ENCODE peak calls at places on chromosomes 7 and 10, in nine cellular contexts. G, L, I, S, H, C, U, F and A are unnamed samples.

GRCh38 chr10:76350583-76350982 is 919.2 kb downstream of the LRMDA start:
- DNase-seq in G (no peak), L (no peak), I (no peak), S (no peak), H (no peak), C (no peak), U (no peak), F (no peak), A (no peak)

GRCh38 chr10:120607016-120607709 is 150.1 kb downstream of the PLPP4 start:
- DNase-seq in G (peak), L (no peak), I (no peak), S (no peak), H (peak), C (no peak), U (no peak), F (peak), A (no peak)

GRCh38 chr7:95660023-95660434 is 63.7 kb upstream of the PDK4 start:
- DNase-seq in G (no peak), L (no peak), I (no peak), S (no peak), H (no peak), C (no peak), U (no peak), F (no peak), A (no peak)

GRCh38 chr7:100022621-100023020 is 7.2 kb downstream of the ZKSCAN1 start:
- DNase-seq in G (no peak), L (no peak), I (no peak), S (no peak), H (no peak), C (no peak), U (no peak), F (no peak), A (no peak)

GRCh38 chr10:23914641-23915040 is 294.3 kb upstream of the KIAA1217 start:
- DNase-seq in G (no peak), L (no peak), I (no peak), S (no peak), H (no peak), C (no peak), U (no peak), F (no peak), A (no peak)

GRCh38 chr7:138842111-138842510 is 44.1 kb upstream of the ATP6V0A4 start:
- DNase-seq in G (peak), L (peak), I (no peak), S (peak), H (peak), C (no peak), U (no peak), F (peak), A (no peak)

GRCh38 chr10:102141583-102142107 is 8.8 kb downstream of the PPRC1 start:
- DNase-seq in G (no peak), L (no peak), I (no peak), S (no peak), H (no peak), C (no peak), U (no peak), F (no peak), A (no peak)

GRCh38 chr7:116653204-116653603 is 18.8 kb upstream of the MET start:
- DNase-seq in G (peak), L (no peak), I (no peak), S (peak), H (peak), C (no peak), U (no peak), F (peak), A (no peak)

GRCh38 chr10:44557596-44558191 is 172.8 kb upstream of the CXCL12 start:
- DNase-seq in G (no peak), L (no peak), I (no peak), S (no peak), H (no peak), C (no peak), U (no peak), F (no peak), A (no peak)

GRCh38 chr7:31052504-31052840 is 364 bp downstream of the ADCYAP1R1 start:
- DNase-seq in G (no peak), L (no peak), I (no peak), S (no peak), H (no peak), C (no peak), U (no peak), F (no peak), A (no peak)

GRCh38 chr10:3780056-3780765 is 4.8 kb downstream of the KLF6 start:
- DNase-seq in G (peak), L (no peak), I (peak), S (no peak), H (no peak), C (no peak), U (no peak), F (peak), A (no peak)

GRCh38 chr7:115015619-115016018 is 93.7 kb downstream of the MDFIC start:
- DNase-seq in G (peak), L (peak), I (no peak), S (peak), H (no peak), C (no peak), U (no peak), F (peak), A (no peak)

GRCh38 chr7:1137517-1138167 is 22.4 kb downstream of the ZFAND2A start:
- DNase-seq in G (no peak), L (no peak), I (no peak), S (no peak), H (no peak), C (no peak), U (no peak), F (no peak), A (no peak)

GRCh38 chr7:93232673-93233018 is 480 bp downstream of the VPS50 start:
- DNase-seq in G (no peak), L (peak), I (no peak), S (no peak), H (no peak), C (no peak), U (no peak), F (no peak), A (no peak)

GRCh38 chr7:106737202-106737562 is 76.2 kb upstream of the CCDC71L start:
- DNase-seq in G (peak), L (no peak), I (no peak), S (no peak), H (no peak), C (no peak), U (no peak), F (peak), A (no peak)

GRCh38 chr10:34254596-34254995 is 560.5 kb downstream of the PARD3 start:
- DNase-seq in G (peak), L (peak), I (no peak), S (no peak), H (peak), C (no peak), U (no peak), F (peak), A (no peak)

GRCh38 chr10:133474833-133475734 is 21.3 kb downstream of the SCART1 start:
- DNase-seq in G (no peak), L (no peak), I (peak), S (no peak), H (no peak), C (peak), U (peak), F (no peak), A (no peak)

GRCh38 chr10:75399461-75400162 is 2.0 kb downstream of the ZNF503 start:
- DNase-seq in G (peak), L (peak), I (peak), S (no peak), H (no peak), C (no peak), U (peak), F (peak), A (no peak)

GRCh38 chr10:133187906-133188681 is 28.1 kb downstream of the KNDC1 start:
- DNase-seq in G (no peak), L (no peak), I (no peak), S (no peak), H (no peak), C (no peak), U (no peak), F (no peak), A (no peak)

GRCh38 chr7:65269150-65269856 is 104.4 kb upstream of the ZNF92 start:
- DNase-seq in G (peak), L (peak), I (no peak), S (peak), H (peak), C (no peak), U (no peak), F (peak), A (no peak)

GRCh38 chr10:60816624-60817023 is 38.3 kb downstream of the CDK1 start:
- DNase-seq in G (peak), L (peak), I (peak), S (peak), H (no peak), C (no peak), U (no peak), F (peak), A (peak)

GRCh38 chr7:97346349-97346748 is 228.9 kb downstream of the SDHAF3 start:
- DNase-seq in G (no peak), L (no peak), I (no peak), S (no peak), H (no peak), C (no peak), U (no peak), F (no peak), A (no peak)

GRCh38 chr7:145511014-145511413 is 605.6 kb upstream of the CNTNAP2 start:
- DNase-seq in G (no peak), L (no peak), I (no peak), S (no peak), H (no peak), C (no peak), U (no peak), F (no peak), A (no peak)

GRCh38 chr10:26931223-26931622 is 70.5 kb upstream of the ABI1 start:
- DNase-seq in G (no peak), L (no peak), I (no peak), S (no peak), H (no peak), C (no peak), U (no peak), F (no peak), A (no peak)
- H3K4me3 ChIP-seq in G (peak), L (no peak), I (no peak), S (peak), H (peak), C (no peak), U (peak), F (no peak), A (no peak)

GRCh38 chr10:73591578-73591902 is 398 bp upstream of the USP54 start:
- DNase-seq in G (no peak), L (no peak), I (no peak), S (no peak), H (no peak), C (no peak), U (no peak), F (no peak), A (no peak)
- H3K4me3 ChIP-seq in G (no peak), L (peak), I (peak), S (no peak), H (no peak), C (no peak), U (no peak), F (no peak), A (no peak)

GRCh38 chr7:143882611-143883078 is 19.3 kb downstream of the TCAF1 start:
- DNase-seq in G (peak), L (no peak), I (no peak), S (no peak), H (no peak), C (no peak), U (peak), F (peak), A (no peak)
- H3K4me3 ChIP-seq in G (peak), L (no peak), I (no peak), S (peak), H (peak), C (no peak), U (peak), F (peak), A (no peak)

DNA sequence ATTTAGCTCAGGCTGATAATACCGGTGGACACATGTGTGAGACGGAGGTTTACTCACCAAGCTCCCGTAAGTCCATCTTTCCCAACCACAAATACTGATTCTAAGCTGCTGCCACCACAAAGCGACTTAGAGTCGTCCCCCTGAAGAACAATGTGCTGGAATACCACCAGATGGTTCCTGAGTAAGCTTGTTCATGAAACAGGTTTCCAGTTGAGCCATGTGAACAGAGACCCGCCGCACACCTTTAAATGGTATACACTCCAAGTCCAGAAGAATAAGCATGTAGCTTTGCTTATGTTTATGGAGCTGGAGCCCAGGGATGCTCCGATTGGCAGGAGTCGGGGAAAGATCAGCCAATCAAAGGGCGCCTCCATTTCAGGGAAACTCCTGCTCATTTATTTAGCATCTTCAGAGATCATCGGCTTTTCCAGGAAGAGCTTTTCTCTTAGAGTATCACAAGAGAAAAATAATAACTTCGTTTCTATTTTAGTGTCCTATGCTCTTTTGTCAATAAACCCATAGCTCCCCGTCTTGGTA is 261.6 kb upstream of the AOAH start:
- DNase-seq in G (no peak), L (no peak), I (no peak), S (no peak), H (no peak), C (no peak), U (no peak), F (no peak), A (no peak)
- H3K4me3 ChIP-seq in G (no peak), L (no peak), I (no peak), S (no peak), H (no peak), C (no peak), U (no peak), F (no peak), A (no peak)

GRCh38 chr7:94657771-94658693 is 2.1 kb upstream of the SGCE start:
- DNase-seq in G (peak), L (peak), I (peak), S (peak), H (peak), C (peak), U (peak), F (peak), A (peak)
- H3K4me3 ChIP-seq in G (peak), L (peak), I (peak), S (peak), H (peak), C (no peak), U (peak), F (peak), A (peak)

GRCh38 chr10:18650618-18651017 is 769 bp downstream of the NSUN6 start:
- DNase-seq in G (no peak), L (no peak), I (no peak), S (no peak), H (no peak), C (no peak), U (no peak), F (no peak), A (no peak)

GRCh38 chr10:18651324-18652007 is at the start of gene NSUN6:
- DNase-seq in G (peak), L (peak), I (peak), S (peak), H (peak), C (peak), U (peak), F (peak), A (peak)

GRCh38 chr10:18647945-18648344 is 3.4 kb downstream of the NSUN6 start:
- DNase-seq in G (no peak), L (no peak), I (no peak), S (no peak), H (no peak), C (no peak), U (no peak), F (no peak), A (no peak)

GRCh38 chr10:18649364-18649959 is 1.9 kb downstream of the NSUN6 start:
- DNase-seq in G (no peak), L (no peak), I (no peak), S (no peak), H (no peak), C (no peak), U (no peak), F (no peak), A (no peak)

GRCh38 chr10:18653112-18653511 is 1.7 kb upstream of the NSUN6 start:
- DNase-seq in G (no peak), L (no peak), I (no peak), S (no peak), H (no peak), C (no peak), U (no peak), F (no peak), A (no peak)
- H3K4me3 ChIP-seq in G (no peak), L (no peak), I (no peak), S (no peak), H (no peak), C (no peak), U (no peak), F (no peak), A (no peak)

GRCh38 chr10:21527634-21528451 is 2.4 kb upstream of the SKIDA1 start:
- DNase-seq in G (no peak), L (no peak), I (no peak), S (no peak), H (no peak), C (no peak), U (no peak), F (peak), A (no peak)
- H3K4me3 ChIP-seq in G (peak), L (peak), I (peak), S (peak), H (peak), C (no peak), U (peak), F (peak), A (peak)